ENCODE peak calls at places on chromosomes 7 and 10, in five cellular contexts. P is transverse colon, Q is K562, K is spleen, N is suprapubic skin. A is an unnamed sample. For H3K27me3, the result is how much of the 10 kb centered on the place peaks cover.

GRCh38 chr7:54813398-54813797 is 54.4 kb upstream of the SEC61G start:
- DNase-seq in P (no peak), Q (no peak), K (no peak), N (no peak), A (no peak)

GRCh38 chr7:3897430-3898385 is 596.7 kb downstream of the SDK1 start:
- DNase-seq in P (peak), Q (peak), K (no peak), N (no peak), A (no peak)

GRCh38 chr7:90251304-90251635 is 6.3 kb downstream of the CFAP69 start:
- DNase-seq in P (no peak), Q (no peak), K (no peak), N (no peak), A (no peak)

GRCh38 chr7:92608380-92609322 is 18.5 kb upstream of the FAM133B start:
- DNase-seq in P (no peak), Q (peak), K (no peak), N (no peak), A (peak)

GRCh38 chr10:132249824-132250375 is 57.9 kb downstream of the STK32C start:
- DNase-seq in P (no peak), Q (no peak), K (no peak), N (no peak), A (no peak)

GRCh38 chr7:51046103-51046466 is 263.4 kb upstream of the GRB10 start:
- DNase-seq in P (no peak), Q (no peak), K (no peak), N (no peak), A (no peak)

GRCh38 chr10:96701265-96701664 is 19.0 kb downstream of the PIK3AP1 start:
- DNase-seq in P (no peak), Q (no peak), K (no peak), N (no peak), A (no peak)

GRCh38 chr10:89414879-89415821 is 782 bp downstream of the IFIT5 start:
- DNase-seq in P (peak), Q (no peak), K (peak), N (peak), A (peak)

GRCh38 chr10:71268247-71268691 is 50.8 kb upstream of the SLC29A3 start:
- DNase-seq in P (no peak), Q (peak), K (no peak), N (no peak), A (no peak)

GRCh38 chr10:93954726-93955363 is 38.9 kb upstream of the PLCE1 start:
- DNase-seq in P (no peak), Q (no peak), K (no peak), N (no peak), A (no peak)

GRCh38 chr7:131302876-131303707 is 24.6 kb upstream of the MKLN1 start:
- DNase-seq in P (peak), Q (no peak), K (no peak), N (no peak), A (peak)

GRCh38 chr7:44045226-44046014 is 918 bp downstream of the DBNL start:
- DNase-seq in P (no peak), Q (no peak), K (no peak), N (no peak), A (no peak)

GRCh38 chr7:157097056-157097329 is 41.7 kb upstream of the UBE3C start:
- DNase-seq in P (no peak), Q (no peak), K (peak), N (no peak), A (no peak)

DNA sequence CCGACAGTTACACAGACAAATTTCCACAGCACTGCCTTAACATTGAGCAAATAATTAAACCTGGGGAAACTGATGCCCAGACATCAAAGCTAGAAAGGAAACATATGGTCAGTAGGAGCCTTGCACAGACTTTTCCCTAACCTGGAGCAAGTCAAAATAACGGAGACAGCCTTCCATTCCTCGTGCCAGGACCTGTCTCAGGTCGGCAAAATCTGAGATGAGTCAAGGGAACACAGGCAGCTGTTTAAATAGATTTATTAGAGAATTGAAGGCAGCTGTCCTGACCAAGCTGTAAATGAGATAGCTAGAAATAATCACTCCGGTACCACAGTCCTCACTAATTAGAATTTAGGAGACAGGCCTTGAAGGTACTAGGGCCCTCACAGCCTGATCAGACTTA is 81.2 kb downstream of the RAMP3 start:
- DNase-seq in P (no peak), Q (no peak), K (no peak), N (no peak), A (no peak)
- H3K27me3 ChIP-seq in P (under half), Q (under half), K (under half), N (under half), A (under half)

GRCh38 chr10:102522874-102523249 is 19.1 kb downstream of the SUFU start:
- DNase-seq in P (no peak), Q (no peak), K (peak), N (no peak), A (no peak)
- H3K27ac ChIP-seq in P (no peak), Q (no peak), K (no peak), N (no peak), A (no peak)

DNA sequence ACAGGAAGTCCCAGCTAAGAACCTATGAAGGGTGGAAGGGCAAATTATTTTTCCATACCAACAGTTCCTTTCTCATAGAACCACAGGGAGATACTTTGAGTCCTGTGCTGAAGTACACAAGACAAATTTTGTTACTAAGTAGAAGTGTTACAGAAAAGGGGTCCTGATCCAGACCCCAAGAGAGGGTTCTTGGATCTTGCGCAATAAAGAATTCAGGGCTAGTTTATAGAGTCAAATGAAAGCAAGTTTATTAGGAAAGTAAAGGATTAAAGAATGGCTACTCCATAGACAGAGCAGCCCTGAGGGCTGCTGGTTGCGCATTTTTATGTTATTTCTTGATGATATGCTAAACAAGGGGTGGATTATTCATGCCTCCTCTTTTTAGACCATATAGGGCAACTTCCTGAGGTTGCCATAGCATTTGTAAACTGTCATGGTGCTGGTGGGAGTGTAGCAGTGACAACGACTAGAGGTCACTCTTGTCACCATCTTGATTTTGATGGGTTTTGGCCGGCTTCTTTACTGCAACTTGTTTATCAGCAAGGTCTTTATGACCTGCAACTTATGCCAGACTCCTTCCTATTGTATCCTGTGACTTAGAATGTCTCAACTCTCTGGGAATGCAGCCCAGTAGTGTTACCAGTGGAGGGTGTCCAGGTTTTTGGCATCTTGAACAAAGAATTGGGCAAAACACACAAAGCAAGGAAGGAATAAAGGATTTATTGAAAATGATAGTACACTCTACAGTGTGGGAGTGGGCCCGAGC is 409.4 kb downstream of the SH2D4B start:
- DNase-seq in P (no peak), Q (no peak), K (no peak), N (no peak), A (no peak)
- TF ChIP-seq POLR2AphosphoS5 in P (no peak), Q (no peak), K (no peak), N (no peak), A (no peak)

GRCh38 chr10:123991622-123992570 is 100.3 kb upstream of the CPXM2 start:
- DNase-seq in P (no peak), Q (no peak), K (no peak), N (peak), A (no peak)
- H3K27me3 ChIP-seq in P (half or more), Q (under half), K (under half), N (under half), A (under half)

GRCh38 chr10:118754556-118755423 is at the start of gene CACUL1:
- DNase-seq in P (peak), Q (peak), K (peak), N (peak), A (peak)

GRCh38 chr10:118753331-118753730 is 1.4 kb downstream of the CACUL1 start:
- DNase-seq in P (no peak), Q (no peak), K (no peak), N (no peak), A (no peak)

GRCh38 chr10:118752401-118752800 is 2.4 kb downstream of the CACUL1 start:
- DNase-seq in P (no peak), Q (no peak), K (no peak), N (no peak), A (no peak)

GRCh38 chr10:118751272-118751671 is 3.5 kb downstream of the CACUL1 start:
- DNase-seq in P (no peak), Q (no peak), K (no peak), N (no peak), A (no peak)

GRCh38 chr10:118754132-118754555 is 626 bp downstream of the CACUL1 start:
- DNase-seq in P (peak), Q (peak), K (peak), N (no peak), A (peak)
- H3K27ac ChIP-seq in P (peak), Q (peak), K (peak), N (peak), A (peak)

GRCh38 chr10:58385784-58386112 is 538 bp downstream of the TFAM start:
- DNase-seq in P (peak), Q (peak), K (no peak), N (no peak), A (no peak)

GRCh38 chr10:58384999-58385783 is at the start of gene TFAM:
- DNase-seq in P (peak), Q (peak), K (peak), N (peak), A (peak)

GRCh38 chr10:58384095-58384494 is 1.1 kb upstream of the TFAM start:
- DNase-seq in P (no peak), Q (peak), K (no peak), N (no peak), A (no peak)

GRCh38 chr10:58382489-58382995 is 2.7 kb upstream of the TFAM start:
- DNase-seq in P (no peak), Q (no peak), K (no peak), N (no peak), A (no peak)

DNA sequence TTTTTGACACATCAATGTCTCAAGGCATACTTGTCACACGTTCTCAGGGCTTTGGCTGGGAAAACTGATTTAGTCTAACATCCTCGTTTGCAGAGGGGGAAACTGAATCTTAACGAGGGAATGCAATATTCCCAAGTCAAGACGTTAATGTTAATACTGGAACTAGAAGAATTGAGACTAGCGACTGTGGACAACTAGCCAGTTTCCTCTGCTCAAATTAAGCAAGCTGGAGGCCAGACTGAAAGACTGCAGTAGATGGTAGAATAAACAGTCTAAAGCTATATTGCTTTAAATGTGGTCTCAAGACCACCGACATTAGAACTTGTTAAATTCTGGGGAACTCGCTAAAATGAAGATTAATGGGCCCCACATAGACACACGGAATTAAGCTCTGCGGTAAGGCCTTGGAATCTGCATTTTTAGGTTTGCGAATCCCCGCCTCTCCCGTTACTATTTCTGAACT is 643 bp upstream of the TFAM start:
- DNase-seq in P (no peak), Q (no peak), K (no peak), N (no peak), A (no peak)
- TF ChIP-seq POLR2AphosphoS5 in P (no peak), Q (no peak), K (no peak), N (no peak), A (no peak)

GRCh38 chr10:126935263-126935946 is 30.2 kb downstream of the DOCK1 start:
- DNase-seq in P (no peak), Q (no peak), K (no peak), N (no peak), A (no peak)

GRCh38 chr10:126939706-126940105 is 34.5 kb downstream of the DOCK1 start:
- DNase-seq in P (no peak), Q (no peak), K (no peak), N (peak), A (peak)

GRCh38 chr10:126940670-126941069 is 35.4 kb downstream of the DOCK1 start:
- DNase-seq in P (no peak), Q (no peak), K (no peak), N (no peak), A (no peak)

GRCh38 chr10:126933116-126933515 is 27.9 kb downstream of the DOCK1 start:
- DNase-seq in P (no peak), Q (no peak), K (no peak), N (no peak), A (no peak)

GRCh38 chr10:126937026-126937425 is 31.8 kb downstream of the DOCK1 start:
- DNase-seq in P (no peak), Q (no peak), K (no peak), N (no peak), A (no peak)
- H3K27me3 ChIP-seq in P (under half), Q (under half), K (under half), N (under half), A (under half)

GRCh38 chr10:31759124-31759798 is 169.4 kb downstream of the ARHGAP12 start:
- DNase-seq in P (peak), Q (no peak), K (peak), N (no peak), A (no peak)

GRCh38 chr10:31759816-31760626 is 168.6 kb downstream of the ARHGAP12 start:
- DNase-seq in P (peak), Q (peak), K (peak), N (peak), A (peak)

GRCh38 chr10:31762306-31762705 is 166.3 kb downstream of the ARHGAP12 start:
- DNase-seq in P (no peak), Q (no peak), K (no peak), N (no peak), A (no peak)

GRCh38 chr10:31760674-31761081 is 168.0 kb downstream of the ARHGAP12 start:
- DNase-seq in P (no peak), Q (no peak), K (no peak), N (no peak), A (no peak)

GRCh38 chr10:31761156-31761555 is 167.5 kb downstream of the ARHGAP12 start:
- DNase-seq in P (no peak), Q (no peak), K (no peak), N (no peak), A (no peak)
- H3K27ac ChIP-seq in P (peak), Q (no peak), K (peak), N (peak), A (peak)

GRCh38 chr7:139915864-139916716 is 87.0 kb downstream of the TBXAS1 start:
- DNase-seq in P (peak), Q (peak), K (no peak), N (no peak), A (peak)
- TF ChIP-seq POLR2AphosphoS5 in P (peak), Q (peak), K (peak), N (peak), A (no peak)